ENCODE peak calls at places on chromosomes 2 and 18, in ten cellular contexts. E, Q, X, T, M, P, O, D, L and S are unnamed samples. For H3K4me1, the result is how much of the 10 kb centered on the place peaks cover.

GRCh38 chr2:52821631-52822030 is 946.0 kb upstream of the CHAC2 start:
- DNase-seq in E (no peak), Q (no peak), X (peak), T (no peak), M (no peak), P (no peak), O (no peak), D (no peak), L (peak), S (no peak)

GRCh38 chr2:102050854-102051391 is 59.2 kb downstream of the IL1R2 start:
- DNase-seq in E (no peak), Q (no peak), X (no peak), T (no peak), M (no peak), P (no peak), O (no peak), D (no peak), L (no peak), S (no peak)

GRCh38 chr18:45896991-45897390 is 70.1 kb downstream of the EPG5 start:
- DNase-seq in E (no peak), Q (no peak), X (no peak), T (no peak), M (no peak), P (no peak), O (no peak), D (no peak), L (no peak), S (no peak)

GRCh38 chr2:232415736-232416520 is 9.3 kb downstream of the ALPG start:
- DNase-seq in E (no peak), Q (peak), X (no peak), T (no peak), M (no peak), P (no peak), O (no peak), D (no peak), L (no peak), S (no peak)

GRCh38 chr18:427005-427404 is 73.5 kb downstream of the COLEC12 start:
- DNase-seq in E (no peak), Q (no peak), X (no peak), T (no peak), M (no peak), P (no peak), O (no peak), D (no peak), L (no peak), S (no peak)

GRCh38 chr2:225112362-225113111 is 70.3 kb upstream of the DOCK10 start:
- DNase-seq in E (no peak), Q (no peak), X (no peak), T (no peak), M (no peak), P (no peak), O (peak), D (no peak), L (no peak), S (no peak)

GRCh38 chr2:207823865-207824264 is 54.2 kb upstream of the FZD5 start:
- DNase-seq in E (no peak), Q (no peak), X (peak), T (no peak), M (no peak), P (no peak), O (no peak), D (no peak), L (no peak), S (no peak)

GRCh38 chr2:31138037-31138962 is at the start of gene GALNT14:
- DNase-seq in E (peak), Q (peak), X (peak), T (no peak), M (no peak), P (peak), O (no peak), D (peak), L (peak), S (peak)

GRCh38 chr2:143083636-143084035 is 45.6 kb upstream of the ARHGAP15 start:
- DNase-seq in E (no peak), Q (no peak), X (peak), T (no peak), M (no peak), P (no peak), O (no peak), D (no peak), L (peak), S (no peak)

GRCh38 chr2:48723125-48723524 is 32.4 kb downstream of the LHCGR start:
- DNase-seq in E (no peak), Q (no peak), X (peak), T (no peak), M (no peak), P (no peak), O (no peak), D (no peak), L (no peak), S (no peak)

GRCh38 chr2:205816268-205816667 is 134.0 kb downstream of the NRP2 start:
- DNase-seq in E (no peak), Q (peak), X (no peak), T (no peak), M (no peak), P (no peak), O (no peak), D (no peak), L (no peak), S (no peak)

GRCh38 chr2:121164042-121164441 is 121.0 kb downstream of the TFCP2L1 start:
- DNase-seq in E (no peak), Q (no peak), X (no peak), T (no peak), M (no peak), P (no peak), O (no peak), D (no peak), L (no peak), S (no peak)

GRCh38 chr2:113716291-113716690 is 40.2 kb downstream of the SLC35F5 start:
- DNase-seq in E (no peak), Q (no peak), X (no peak), T (no peak), M (no peak), P (no peak), O (no peak), D (no peak), L (no peak), S (no peak)

GRCh38 chr2:60416221-60417008 is 137.0 kb downstream of the BCL11A start:
- DNase-seq in E (no peak), Q (no peak), X (peak), T (no peak), M (no peak), P (no peak), O (no peak), D (no peak), L (no peak), S (no peak)

GRCh38 chr18:6543330-6543908 is 128.7 kb upstream of the L3MBTL4 start:
- DNase-seq in E (no peak), Q (peak), X (peak), T (no peak), M (no peak), P (peak), O (no peak), D (no peak), L (peak), S (no peak)

GRCh38 chr18:46166261-46166970 is 62.2 kb downstream of the HAUS1 start:
- DNase-seq in E (no peak), Q (no peak), X (no peak), T (no peak), M (no peak), P (no peak), O (no peak), D (no peak), L (no peak), S (no peak)

GRCh38 chr2:118310016-118310877 is 222.0 kb downstream of the INSIG2 start:
- DNase-seq in E (peak), Q (peak), X (no peak), T (no peak), M (peak), P (peak), O (no peak), D (no peak), L (peak), S (no peak)

GRCh38 chr2:26584656-26585055 is 56.5 kb downstream of the CIB4 start:
- DNase-seq in E (no peak), Q (peak), X (no peak), T (no peak), M (no peak), P (no peak), O (no peak), D (no peak), L (no peak), S (no peak)

GRCh38 chr2:104434363-104434792 is 419.5 kb upstream of the POU3F3 start:
- DNase-seq in E (no peak), Q (peak), X (no peak), T (no peak), M (no peak), P (peak), O (peak), D (peak), L (peak), S (peak)

GRCh38 chr2:109170645-109171044 is 41.6 kb downstream of the SH3RF3 start:
- DNase-seq in E (no peak), Q (no peak), X (peak), T (no peak), M (no peak), P (no peak), O (no peak), D (no peak), L (no peak), S (no peak)

GRCh38 chr18:49123431-49123830 is 172.7 kb upstream of the SMAD7 start:
- DNase-seq in E (no peak), Q (no peak), X (no peak), T (no peak), M (no peak), P (no peak), O (no peak), D (no peak), L (no peak), S (no peak)

GRCh38 chr2:2827691-2828315 is 496.7 kb upstream of the MYT1L start:
- DNase-seq in E (no peak), Q (no peak), X (no peak), T (no peak), M (no peak), P (no peak), O (no peak), D (no peak), L (no peak), S (no peak)

GRCh38 chr2:190344275-190344827 is 962 bp downstream of the INPP1 start:
- DNase-seq in E (peak), Q (no peak), X (peak), T (no peak), M (no peak), P (no peak), O (no peak), D (no peak), L (peak), S (no peak)

GRCh38 chr2:227325824-227326195 is 759 bp downstream of the MFF start:
- DNase-seq in E (peak), Q (peak), X (peak), T (no peak), M (no peak), P (peak), O (no peak), D (no peak), L (peak), S (peak)

GRCh38 chr2:75570948-75571729 is 10.4 kb upstream of the EVA1A start:
- DNase-seq in E (no peak), Q (no peak), X (peak), T (no peak), M (no peak), P (no peak), O (no peak), D (no peak), L (no peak), S (no peak)

GRCh38 chr2:119282966-119283511 is 59.4 kb downstream of the STEAP3 start:
- DNase-seq in E (no peak), Q (no peak), X (peak), T (no peak), M (no peak), P (no peak), O (no peak), D (no peak), L (no peak), S (no peak)

GRCh38 chr18:65527879-65528633 is 222.8 kb upstream of the CDH7 start:
- DNase-seq in E (no peak), Q (no peak), X (peak), T (no peak), M (no peak), P (no peak), O (no peak), D (no peak), L (no peak), S (peak)

GRCh38 chr18:68172842-68173549 is 541.9 kb downstream of the TMX3 start:
- DNase-seq in E (no peak), Q (no peak), X (no peak), T (no peak), M (no peak), P (peak), O (no peak), D (peak), L (no peak), S (no peak)

GRCh38 chr2:179898873-179899272 is 37.5 kb upstream of the ZNF385B start:
- DNase-seq in E (no peak), Q (peak), X (peak), T (no peak), M (no peak), P (peak), O (no peak), D (peak), L (peak), S (peak)

GRCh38 chr2:9770308-9771100 is 72.8 kb upstream of the TAF1B start:
- DNase-seq in E (no peak), Q (peak), X (peak), T (no peak), M (peak), P (peak), O (no peak), D (peak), L (peak), S (peak)

GRCh38 chr2:14896280-14896679 is 263.8 kb downstream of the LRATD1 start:
- DNase-seq in E (no peak), Q (no peak), X (no peak), T (no peak), M (no peak), P (no peak), O (no peak), D (no peak), L (no peak), S (no peak)

GRCh38 chr2:128309341-128310093 is 9.2 kb downstream of the HS6ST1 start:
- DNase-seq in E (peak), Q (peak), X (no peak), T (no peak), M (no peak), P (peak), O (no peak), D (no peak), L (no peak), S (peak)

GRCh38 chr2:165953655-165954606 is at the start of gene TTC21B:
- DNase-seq in E (peak), Q (peak), X (peak), T (peak), M (peak), P (peak), O (peak), D (peak), L (peak), S (peak)

GRCh38 chr2:178412047-178412446 is 38.9 kb downstream of the PRKRA start:
- DNase-seq in E (no peak), Q (no peak), X (peak), T (no peak), M (no peak), P (no peak), O (no peak), D (no peak), L (no peak), S (no peak)

GRCh38 chr2:178417916-178418315 is 33.1 kb downstream of the PRKRA start:
- DNase-seq in E (no peak), Q (no peak), X (no peak), T (no peak), M (no peak), P (no peak), O (no peak), D (no peak), L (no peak), S (no peak)

GRCh38 chr2:178415979-178416378 is 35.0 kb downstream of the PRKRA start:
- DNase-seq in E (no peak), Q (no peak), X (no peak), T (no peak), M (no peak), P (no peak), O (no peak), D (no peak), L (no peak), S (no peak)

GRCh38 chr2:178414266-178415247 is 36.4 kb downstream of the PRKRA start:
- DNase-seq in E (peak), Q (peak), X (peak), T (peak), M (peak), P (peak), O (peak), D (peak), L (peak), S (peak)

GRCh38 chr2:178413472-178414265 is 37.3 kb downstream of the PRKRA start:
- DNase-seq in E (peak), Q (peak), X (peak), T (peak), M (peak), P (peak), O (peak), D (peak), L (peak), S (peak)
- H3K4me1 ChIP-seq in E (under half), Q (under half), X (under half), T (under half), M (under half), P (under half), O (under half), D (under half), L (under half), S (under half)

DNA sequence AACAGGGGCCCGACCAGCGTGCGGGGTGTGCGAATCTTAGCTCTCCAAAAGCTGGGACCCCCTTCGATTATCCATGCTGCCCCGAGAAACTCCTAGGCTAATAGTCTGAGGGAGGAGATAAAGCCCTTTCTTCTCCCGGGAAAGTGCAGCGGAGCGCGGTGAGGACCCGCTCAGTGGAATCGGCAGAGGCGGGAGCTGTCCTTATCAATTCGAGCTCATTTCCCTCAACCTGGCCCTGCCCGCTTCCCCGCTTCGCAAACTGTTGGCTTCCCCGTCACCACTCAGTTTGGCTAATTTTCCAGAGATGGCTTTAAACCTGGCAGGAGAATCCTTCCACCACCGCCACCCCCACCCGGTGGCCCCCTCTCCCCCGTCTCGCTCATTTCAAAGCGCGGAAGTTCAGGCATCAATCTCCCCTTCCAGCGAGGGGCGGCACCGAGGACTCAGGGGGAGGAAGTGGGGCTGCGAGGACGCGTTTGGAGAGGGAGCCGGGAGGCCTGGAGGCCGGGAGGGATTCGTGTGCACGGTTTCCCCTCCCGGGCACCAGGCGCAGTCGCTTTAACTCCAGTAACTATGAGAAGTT is 1.6 kb downstream of the KLHL14 start:
- DNase-seq in E (peak), Q (peak), X (no peak), T (no peak), M (no peak), P (peak), O (no peak), D (no peak), L (peak), S (no peak)
- H3K4me3 ChIP-seq in E (no peak), Q (no peak), X (no peak), T (peak), M (peak), P (peak), O (no peak), D (peak), L (peak), S (no peak)

DNA sequence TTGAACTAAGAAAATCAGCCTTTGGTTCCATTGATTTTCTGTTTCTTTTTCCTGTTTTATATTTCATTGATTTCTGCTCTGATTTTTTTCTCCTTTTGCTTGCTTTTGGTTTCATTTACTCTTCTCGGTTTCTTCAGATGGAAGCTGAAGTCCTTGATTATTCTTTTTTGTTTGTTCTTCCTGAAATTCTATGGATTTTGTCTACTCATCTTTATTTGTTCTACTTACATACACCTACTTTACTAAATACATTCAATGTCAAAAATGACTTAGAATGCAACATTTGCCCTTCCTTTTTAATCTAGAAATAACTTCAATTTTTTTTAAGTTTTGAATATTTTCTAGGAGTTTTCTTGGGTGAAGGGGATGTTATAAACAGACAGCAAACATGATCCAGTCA is 612.5 kb downstream of the METTL4 start:
- DNase-seq in E (no peak), Q (no peak), X (no peak), T (no peak), M (no peak), P (no peak), O (no peak), D (no peak), L (no peak), S (no peak)
- H3K4me1 ChIP-seq in E (under half), Q (under half), X (under half), T (under half), M (under half), P (under half), O (under half), D (under half), L (under half), S (under half)

DNA sequence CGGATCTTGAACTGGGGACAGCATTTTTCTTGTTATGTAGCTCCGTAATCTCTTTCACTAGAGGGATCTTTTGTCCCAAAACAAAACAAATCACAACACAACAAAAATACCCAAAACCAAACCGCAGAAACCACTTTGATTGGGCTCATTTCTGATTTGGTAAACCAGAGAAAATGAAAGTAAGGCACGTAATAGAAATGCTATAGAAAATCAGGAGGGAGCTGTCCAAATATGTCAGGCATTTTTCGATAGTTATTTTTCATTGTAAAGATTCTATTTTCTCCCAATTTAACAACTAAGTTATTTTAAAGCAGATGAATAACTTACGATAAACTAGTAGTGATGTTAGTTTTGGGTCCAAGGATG is 406.5 kb downstream of the XIRP2 start:
- DNase-seq in E (no peak), Q (no peak), X (peak), T (no peak), M (no peak), P (no peak), O (no peak), D (no peak), L (peak), S (no peak)
- H3K4me3 ChIP-seq in E (no peak), Q (peak), X (peak), T (peak), M (no peak), P (peak), O (no peak), D (peak), L (peak), S (no peak)

DNA sequence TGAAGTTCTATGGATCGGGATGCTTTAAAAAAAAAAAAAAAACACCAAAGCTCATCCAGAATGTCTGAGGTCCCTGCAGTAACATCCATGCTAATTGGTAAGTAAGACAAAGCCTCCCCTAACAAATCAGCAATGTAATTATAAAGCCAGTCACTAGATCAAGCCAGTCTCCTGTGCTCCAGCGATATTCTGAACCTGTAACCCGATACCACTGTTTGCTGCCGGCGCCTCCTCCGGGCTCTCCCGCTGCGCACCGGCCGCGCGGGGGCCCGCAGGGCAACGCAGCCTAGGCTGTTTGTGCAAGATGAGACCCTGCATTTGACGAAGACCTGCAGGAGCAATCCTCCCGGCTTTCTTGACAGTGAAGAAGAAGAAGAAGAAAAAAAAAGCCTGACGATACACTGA is 8.7 kb downstream of the SERTAD2 start:
- DNase-seq in E (no peak), Q (no peak), X (peak), T (no peak), M (no peak), P (peak), O (no peak), D (no peak), L (peak), S (peak)
- H3K4me1 ChIP-seq in E (under half), Q (under half), X (half or more), T (half or more), M (under half), P (half or more), O (under half), D (under half), L (under half), S (under half)